ENCODE peak calls at places on chromosomes 7 and 10, in eight cellular contexts. One of them, this sample, is unnamed.

GRCh38 chr10:13206546-13207443 is 27.4 kb downstream of the UCMA start:
- DNase-seq in neural progenitor cell: peak
- DNase-seq in GM23248: peak
- DNase-seq in mammary epithelial cell: no peak
- DNase-seq in mesendoderm: peak
- DNase-seq in IMR-90: peak
- DNase-seq in fibroblast of lung: peak
- DNase-seq in SK-N-SH: peak
- DNase-seq in this sample: peak

GRCh38 chr10:60169111-60169510 is 220.6 kb downstream of the ANK3 start:
- DNase-seq in neural progenitor cell: no peak
- DNase-seq in GM23248: no peak
- DNase-seq in mammary epithelial cell: no peak
- DNase-seq in mesendoderm: no peak
- DNase-seq in IMR-90: no peak
- DNase-seq in fibroblast of lung: no peak
- DNase-seq in SK-N-SH: no peak
- DNase-seq in this sample: no peak

GRCh38 chr7:120645976-120646375 is 212.0 kb downstream of the TSPAN12 start:
- DNase-seq in neural progenitor cell: no peak
- DNase-seq in GM23248: no peak
- DNase-seq in mammary epithelial cell: no peak
- DNase-seq in mesendoderm: no peak
- DNase-seq in IMR-90: no peak
- DNase-seq in fibroblast of lung: no peak
- DNase-seq in SK-N-SH: no peak
- DNase-seq in this sample: no peak

GRCh38 chr7:120254845-120255244 is 18.1 kb upstream of the KCND2 start:
- DNase-seq in neural progenitor cell: no peak
- DNase-seq in GM23248: peak
- DNase-seq in mammary epithelial cell: no peak
- DNase-seq in mesendoderm: no peak
- DNase-seq in IMR-90: no peak
- DNase-seq in fibroblast of lung: no peak
- DNase-seq in SK-N-SH: no peak
- DNase-seq in this sample: no peak

GRCh38 chr7:20778063-20778721 is 8.5 kb downstream of the SP8 start:
- DNase-seq in neural progenitor cell: peak
- DNase-seq in GM23248: peak
- DNase-seq in mammary epithelial cell: peak
- DNase-seq in mesendoderm: peak
- DNase-seq in IMR-90: no peak
- DNase-seq in fibroblast of lung: no peak
- DNase-seq in SK-N-SH: peak
- DNase-seq in this sample: no peak

GRCh38 chr10:10394933-10395658 is 622.6 kb upstream of the CELF2 start:
- DNase-seq in neural progenitor cell: no peak
- DNase-seq in GM23248: peak
- DNase-seq in mammary epithelial cell: no peak
- DNase-seq in mesendoderm: no peak
- DNase-seq in IMR-90: peak
- DNase-seq in fibroblast of lung: no peak
- DNase-seq in SK-N-SH: no peak
- DNase-seq in this sample: no peak

GRCh38 chr7:118104812-118105441 is 79.0 kb upstream of the LSM8 start:
- DNase-seq in neural progenitor cell: no peak
- DNase-seq in GM23248: peak
- DNase-seq in mammary epithelial cell: peak
- DNase-seq in mesendoderm: peak
- DNase-seq in IMR-90: peak
- DNase-seq in fibroblast of lung: peak
- DNase-seq in SK-N-SH: peak
- DNase-seq in this sample: peak

GRCh38 chr7:45176886-45177731 is 19.5 kb downstream of the RAMP3 start:
- DNase-seq in neural progenitor cell: no peak
- DNase-seq in GM23248: no peak
- DNase-seq in mammary epithelial cell: no peak
- DNase-seq in mesendoderm: no peak
- DNase-seq in IMR-90: no peak
- DNase-seq in fibroblast of lung: no peak
- DNase-seq in SK-N-SH: no peak
- DNase-seq in this sample: no peak

GRCh38 chr7:69708857-69709256 is 110.6 kb downstream of the AUTS2 start:
- DNase-seq in neural progenitor cell: no peak
- DNase-seq in GM23248: peak
- DNase-seq in mammary epithelial cell: no peak
- DNase-seq in mesendoderm: no peak
- DNase-seq in IMR-90: no peak
- DNase-seq in fibroblast of lung: peak
- DNase-seq in SK-N-SH: no peak
- DNase-seq in this sample: no peak

GRCh38 chr10:91758303-91759146 is 39.7 kb upstream of the TNKS2 start:
- DNase-seq in neural progenitor cell: peak
- DNase-seq in GM23248: peak
- DNase-seq in mammary epithelial cell: peak
- DNase-seq in mesendoderm: peak
- DNase-seq in IMR-90: peak
- DNase-seq in fibroblast of lung: peak
- DNase-seq in SK-N-SH: peak
- DNase-seq in this sample: peak

GRCh38 chr10:110491346-110491745 is 6.4 kb upstream of the DUSP5 start:
- DNase-seq in neural progenitor cell: no peak
- DNase-seq in GM23248: peak
- DNase-seq in mammary epithelial cell: no peak
- DNase-seq in mesendoderm: no peak
- DNase-seq in IMR-90: no peak
- DNase-seq in fibroblast of lung: no peak
- DNase-seq in SK-N-SH: no peak
- DNase-seq in this sample: no peak

GRCh38 chr7:148941598-148942280 is 57.6 kb upstream of the EZH2 start:
- DNase-seq in neural progenitor cell: peak
- DNase-seq in GM23248: peak
- DNase-seq in mammary epithelial cell: peak
- DNase-seq in mesendoderm: peak
- DNase-seq in IMR-90: peak
- DNase-seq in fibroblast of lung: peak
- DNase-seq in SK-N-SH: peak
- DNase-seq in this sample: peak
- H3K9ac ChIP-seq in neural progenitor cell: no peak
- H3K9ac ChIP-seq in GM23248: peak
- H3K9ac ChIP-seq in mammary epithelial cell: peak
- H3K9ac ChIP-seq in mesendoderm: no peak
- H3K9ac ChIP-seq in IMR-90: no peak
- H3K9ac ChIP-seq in fibroblast of lung: no peak
- H3K9ac ChIP-seq in SK-N-SH: peak
- H3K9ac ChIP-seq in this sample: peak

GRCh38 chr10:23376175-23376787 is 31.7 kb upstream of the C10orf67 start:
- DNase-seq in neural progenitor cell: no peak
- DNase-seq in GM23248: no peak
- DNase-seq in mammary epithelial cell: no peak
- DNase-seq in mesendoderm: no peak
- DNase-seq in IMR-90: no peak
- DNase-seq in fibroblast of lung: no peak
- DNase-seq in SK-N-SH: no peak
- DNase-seq in this sample: no peak
- H3K4me2 ChIP-seq in neural progenitor cell: no peak
- H3K4me2 ChIP-seq in GM23248: no peak
- H3K4me2 ChIP-seq in mammary epithelial cell: no peak
- H3K4me2 ChIP-seq in mesendoderm: no peak
- H3K4me2 ChIP-seq in IMR-90: no peak
- H3K4me2 ChIP-seq in fibroblast of lung: no peak
- H3K4me2 ChIP-seq in SK-N-SH: no peak
- H3K4me2 ChIP-seq in this sample: no peak

GRCh38 chr10:113128450-113129105 is 178.5 kb downstream of the TCF7L2 start:
- DNase-seq in neural progenitor cell: peak
- DNase-seq in GM23248: peak
- DNase-seq in mammary epithelial cell: no peak
- DNase-seq in mesendoderm: peak
- DNase-seq in IMR-90: no peak
- DNase-seq in fibroblast of lung: no peak
- DNase-seq in SK-N-SH: no peak
- DNase-seq in this sample: no peak
- H3K4me3 ChIP-seq in neural progenitor cell: peak
- H3K4me3 ChIP-seq in GM23248: peak
- H3K4me3 ChIP-seq in mammary epithelial cell: no peak
- H3K4me3 ChIP-seq in mesendoderm: no peak
- H3K4me3 ChIP-seq in IMR-90: no peak
- H3K4me3 ChIP-seq in fibroblast of lung: no peak
- H3K4me3 ChIP-seq in SK-N-SH: no peak
- H3K4me3 ChIP-seq in this sample: no peak

DNA sequence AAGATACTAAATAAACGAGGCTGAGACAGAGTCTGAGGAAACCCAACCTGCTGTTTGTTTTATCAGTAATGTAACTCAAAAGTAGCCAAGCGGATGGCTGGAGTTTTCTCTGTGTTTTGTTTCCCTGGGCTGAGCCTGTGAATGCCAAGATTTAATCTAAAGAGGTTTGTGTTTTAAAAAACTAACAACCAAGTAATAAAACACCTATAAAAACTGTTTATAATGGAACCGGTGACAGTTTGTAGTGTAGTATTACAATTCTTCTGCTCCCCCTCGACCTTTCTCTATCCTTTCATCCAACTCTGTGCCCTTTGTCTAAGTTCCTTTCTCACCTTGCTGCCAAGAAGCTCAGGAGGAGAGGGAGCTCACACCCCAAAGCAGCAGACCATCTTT is 2.6 kb upstream of the KAT6B start:
- DNase-seq in neural progenitor cell: no peak
- DNase-seq in GM23248: no peak
- DNase-seq in mammary epithelial cell: no peak
- DNase-seq in mesendoderm: no peak
- DNase-seq in IMR-90: peak
- DNase-seq in fibroblast of lung: no peak
- DNase-seq in SK-N-SH: no peak
- DNase-seq in this sample: no peak
- H3K9ac ChIP-seq in neural progenitor cell: no peak
- H3K9ac ChIP-seq in GM23248: no peak
- H3K9ac ChIP-seq in mammary epithelial cell: no peak
- H3K9ac ChIP-seq in mesendoderm: peak
- H3K9ac ChIP-seq in IMR-90: peak
- H3K9ac ChIP-seq in fibroblast of lung: no peak
- H3K9ac ChIP-seq in SK-N-SH: no peak
- H3K9ac ChIP-seq in this sample: peak

GRCh38 chr10:129968020-129968861 is 4.2 kb upstream of the EBF3 start:
- DNase-seq in neural progenitor cell: peak
- DNase-seq in GM23248: no peak
- DNase-seq in mammary epithelial cell: no peak
- DNase-seq in mesendoderm: no peak
- DNase-seq in IMR-90: no peak
- DNase-seq in fibroblast of lung: no peak
- DNase-seq in SK-N-SH: peak
- DNase-seq in this sample: no peak
- H3K4me2 ChIP-seq in neural progenitor cell: peak
- H3K4me2 ChIP-seq in GM23248: no peak
- H3K4me2 ChIP-seq in mammary epithelial cell: no peak
- H3K4me2 ChIP-seq in mesendoderm: peak
- H3K4me2 ChIP-seq in IMR-90: no peak
- H3K4me2 ChIP-seq in fibroblast of lung: no peak
- H3K4me2 ChIP-seq in SK-N-SH: no peak
- H3K4me2 ChIP-seq in this sample: no peak

GRCh38 chr10:119669331-119669730 is 18.2 kb downstream of the BAG3 start:
- DNase-seq in neural progenitor cell: no peak
- DNase-seq in GM23248: no peak
- DNase-seq in mammary epithelial cell: no peak
- DNase-seq in mesendoderm: no peak
- DNase-seq in IMR-90: no peak
- DNase-seq in fibroblast of lung: no peak
- DNase-seq in SK-N-SH: no peak
- DNase-seq in this sample: no peak
- H3K4me3 ChIP-seq in neural progenitor cell: no peak
- H3K4me3 ChIP-seq in GM23248: no peak
- H3K4me3 ChIP-seq in mammary epithelial cell: no peak
- H3K4me3 ChIP-seq in mesendoderm: no peak
- H3K4me3 ChIP-seq in IMR-90: no peak
- H3K4me3 ChIP-seq in fibroblast of lung: no peak
- H3K4me3 ChIP-seq in SK-N-SH: no peak
- H3K4me3 ChIP-seq in this sample: no peak

This sample was measured in Karpas-422.